ENCODE peak calls at places on chromosomes 13 and 19, in four cellular contexts. One of them, this sample, is unnamed.

GRCh38 chr19:4323692-4324091 is 14.9 kb downstream of the STAP2 start:
- DNase-seq in GM12878: no peak
- DNase-seq in K562: no peak
- DNase-seq in A549: no peak
- DNase-seq in this sample: no peak

GRCh38 chr13:110097013-110097412 is 209.9 kb downstream of the COL4A1 start:
- DNase-seq in GM12878: no peak
- DNase-seq in K562: no peak
- DNase-seq in A549: no peak
- DNase-seq in this sample: peak

GRCh38 chr13:92232880-92233279 is 834.5 kb downstream of the GPC5 start:
- DNase-seq in A549: no peak
- DNase-seq in K562: no peak
- DNase-seq in GM12878: no peak
- DNase-seq in this sample: no peak

GRCh38 chr13:59643906-59644626 is 519.7 kb downstream of the DIAPH3 start:
- DNase-seq in K562: no peak
- DNase-seq in A549: no peak
- DNase-seq in GM12878: no peak
- DNase-seq in this sample: no peak

GRCh38 chr13:99354371-99354951 is 47.3 kb upstream of the GPR183 start:
- DNase-seq in A549: no peak
- DNase-seq in K562: no peak
- DNase-seq in GM12878: peak
- DNase-seq in this sample: no peak

GRCh38 chr13:104843328-104843727 is 1692.1 kb downstream of the EFNB2 start:
- DNase-seq in K562: no peak
- DNase-seq in GM12878: no peak
- DNase-seq in A549: no peak
- DNase-seq in this sample: no peak

GRCh38 chr13:110801044-110801443 is 87.5 kb downstream of the ING1 start:
- DNase-seq in GM12878: no peak
- DNase-seq in K562: no peak
- DNase-seq in A549: no peak
- DNase-seq in this sample: no peak

GRCh38 chr19:34217952-34218817 is 36.2 kb upstream of the GARRE1 start:
- DNase-seq in K562: peak
- DNase-seq in GM12878: peak
- DNase-seq in A549: peak
- DNase-seq in this sample: peak

GRCh38 chr13:114134111-114134943 is 1.9 kb upstream of the RASA3 start:
- DNase-seq in K562: no peak
- DNase-seq in GM12878: no peak
- DNase-seq in A549: no peak
- DNase-seq in this sample: no peak

GRCh38 chr19:52923782-52924593 is 760 bp upstream of the ZNF888 start:
- DNase-seq in GM12878: no peak
- DNase-seq in A549: no peak
- DNase-seq in K562: peak
- DNase-seq in this sample: no peak

DNA sequence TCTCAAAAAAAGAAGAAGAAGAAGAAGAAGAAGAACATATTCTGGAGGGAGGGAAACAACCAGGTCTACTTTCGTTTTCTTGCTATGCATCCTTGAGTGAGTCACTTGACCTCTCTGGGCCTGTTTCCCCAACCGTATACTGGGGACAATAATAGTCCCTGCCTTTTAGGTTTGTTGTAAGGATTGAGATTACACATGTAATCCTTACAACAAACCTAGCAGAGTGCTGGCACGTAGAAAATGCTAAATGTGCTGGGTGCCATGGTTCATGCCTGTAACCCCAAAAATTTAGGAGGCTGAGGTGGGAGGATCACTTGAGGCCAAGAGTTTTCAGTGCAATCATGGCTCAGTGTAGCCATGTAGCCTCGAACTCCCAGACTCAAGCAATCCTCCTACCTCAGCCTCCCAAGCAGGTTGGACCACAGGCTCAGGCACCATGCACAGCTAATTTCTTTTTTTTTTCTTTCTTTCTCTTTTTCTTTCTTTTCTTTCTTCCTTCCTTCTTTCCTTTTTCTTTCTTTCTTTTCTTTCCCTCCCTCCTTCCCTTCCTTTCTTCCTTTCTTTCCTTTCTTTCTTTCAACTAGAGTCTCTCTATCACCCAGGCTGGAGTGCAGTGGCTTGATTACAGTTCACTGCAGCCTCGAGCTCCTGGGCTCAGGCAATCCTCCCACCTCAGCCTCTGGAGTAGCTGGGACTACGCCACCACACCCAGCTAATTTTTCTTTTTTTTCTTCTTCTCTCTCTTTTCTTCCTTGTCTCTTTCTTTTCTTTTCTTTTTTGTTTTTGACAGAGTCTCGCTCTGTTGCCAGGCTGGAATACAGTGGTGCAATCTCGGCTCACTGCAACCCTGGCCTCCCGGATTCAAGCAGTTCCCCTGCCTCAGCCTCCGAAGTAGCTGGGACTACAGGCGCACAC is 7.0 kb downstream of the IER2 start:
- DNase-seq in A549: peak
- DNase-seq in K562: no peak
- DNase-seq in GM12878: no peak
- DNase-seq in this sample: no peak
- H3K4me3 ChIP-seq in A549: no peak
- H3K4me3 ChIP-seq in K562: no peak
- H3K4me3 ChIP-seq in GM12878: peak
- H3K4me3 ChIP-seq in this sample: no peak

GRCh38 chr19:37706052-37706605 is 13.4 kb downstream of the ZNF607 start:
- DNase-seq in A549: no peak
- DNase-seq in K562: no peak
- DNase-seq in GM12878: no peak
- DNase-seq in this sample: no peak
- TF ChIP-seq ELK1 in A549: no peak
- TF ChIP-seq ELK1 in K562: no peak
- TF ChIP-seq ELK1 in GM12878: no peak
- TF ChIP-seq ELK1 in this sample: no peak

GRCh38 chr13:102380012-102380411 is 21.8 kb downstream of the FGF14 start:
- DNase-seq in GM12878: no peak
- DNase-seq in A549: no peak
- DNase-seq in K562: no peak
- DNase-seq in this sample: no peak

GRCh38 chr13:102376314-102376713 is 25.5 kb downstream of the FGF14 start:
- DNase-seq in K562: no peak
- DNase-seq in GM12878: no peak
- DNase-seq in A549: no peak
- DNase-seq in this sample: no peak

GRCh38 chr13:102373221-102373620 is 28.6 kb downstream of the FGF14 start:
- DNase-seq in GM12878: no peak
- DNase-seq in A549: no peak
- DNase-seq in K562: no peak
- DNase-seq in this sample: no peak

GRCh38 chr13:102374233-102374632 is 27.6 kb downstream of the FGF14 start:
- DNase-seq in K562: no peak
- DNase-seq in A549: no peak
- DNase-seq in GM12878: no peak
- DNase-seq in this sample: no peak

GRCh38 chr13:102374726-102375125 is 27.1 kb downstream of the FGF14 start:
- DNase-seq in A549: no peak
- DNase-seq in GM12878: no peak
- DNase-seq in K562: no peak
- DNase-seq in this sample: no peak
- H3K4me3 ChIP-seq in A549: no peak
- H3K4me3 ChIP-seq in GM12878: no peak
- H3K4me3 ChIP-seq in K562: no peak
- H3K4me3 ChIP-seq in this sample: no peak

DNA sequence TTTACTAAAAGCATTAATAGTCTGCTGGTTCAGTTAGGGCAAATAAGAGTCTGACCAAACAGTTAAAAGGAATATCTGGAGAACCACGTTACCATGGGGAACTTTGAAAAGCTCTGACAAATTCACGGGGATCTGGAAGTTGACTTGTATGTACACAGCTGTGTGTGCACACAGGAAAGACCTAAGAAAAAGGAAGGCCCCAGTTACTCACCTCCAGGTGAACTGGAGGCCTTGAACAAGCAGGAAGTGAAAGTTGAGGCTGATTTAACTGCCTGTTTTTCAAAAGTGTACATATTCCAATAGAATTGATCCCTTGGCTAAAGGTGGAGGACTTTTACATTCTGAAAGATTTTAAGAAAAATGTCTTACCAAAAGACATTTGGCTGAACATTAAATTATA is 1891.6 kb upstream of the PCDH20 start:
- DNase-seq in A549: no peak
- DNase-seq in GM12878: no peak
- DNase-seq in K562: no peak
- DNase-seq in this sample: no peak
- TF ChIP-seq ELK1 in A549: no peak
- TF ChIP-seq ELK1 in GM12878: no peak
- TF ChIP-seq ELK1 in K562: no peak
- TF ChIP-seq ELK1 in this sample: no peak

GRCh38 chr19:17389288-17389687 is 4.7 kb downstream of the CCDC194 start:
- DNase-seq in A549: no peak
- DNase-seq in GM12878: no peak
- DNase-seq in K562: no peak
- DNase-seq in this sample: no peak

GRCh38 chr19:17390665-17391370 is 3.2 kb downstream of the CCDC194 start:
- DNase-seq in A549: peak
- DNase-seq in GM12878: no peak
- DNase-seq in K562: peak
- DNase-seq in this sample: peak

GRCh38 chr19:17389957-17390664 is 3.9 kb downstream of the CCDC194 start:
- DNase-seq in A549: no peak
- DNase-seq in GM12878: no peak
- DNase-seq in K562: peak
- DNase-seq in this sample: no peak

GRCh38 chr19:17393914-17394313 is at the start of gene CCDC194:
- DNase-seq in GM12878: no peak
- DNase-seq in A549: no peak
- DNase-seq in K562: no peak
- DNase-seq in this sample: no peak

DNA sequence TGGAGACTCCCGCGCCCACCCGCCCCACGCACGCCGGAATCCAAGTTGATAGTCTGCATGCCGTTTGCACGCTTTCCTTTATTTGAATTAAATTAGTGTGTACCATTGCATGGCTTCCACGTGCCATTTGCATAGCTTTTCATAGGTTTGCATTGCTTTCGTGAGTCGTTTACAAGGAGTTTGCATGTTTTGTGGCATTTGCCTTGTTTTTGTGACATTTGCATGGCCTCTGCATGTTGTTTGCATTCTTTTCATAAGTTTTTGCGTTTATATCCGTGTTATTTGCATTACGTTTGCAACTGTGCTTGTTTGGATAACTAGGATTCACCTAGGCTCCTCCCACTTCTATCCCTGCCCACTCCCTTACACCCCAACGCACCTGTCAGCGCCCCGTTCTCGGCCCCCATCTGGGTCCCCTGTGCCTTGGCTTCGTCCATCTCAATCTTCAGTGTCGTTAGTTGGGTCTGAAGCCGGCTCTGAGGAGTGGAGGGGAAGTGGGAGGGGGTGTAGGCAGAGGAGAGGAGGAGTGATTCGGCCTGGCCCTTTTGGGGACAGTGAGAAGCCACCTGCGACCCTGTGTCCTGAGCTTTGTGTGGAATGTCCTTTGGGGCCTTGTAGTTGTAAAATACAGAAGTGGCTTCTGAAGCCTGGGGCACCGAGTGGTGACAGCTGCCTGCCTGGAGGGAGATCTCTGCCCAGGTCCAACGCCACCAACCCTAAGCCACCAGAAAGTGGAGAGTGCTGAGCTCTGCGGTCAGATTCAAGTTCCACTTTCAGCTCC is 2.4 kb downstream of the CCDC194 start:
- DNase-seq in GM12878: no peak
- DNase-seq in A549: no peak
- DNase-seq in K562: peak
- DNase-seq in this sample: no peak
- H3K4me3 ChIP-seq in GM12878: peak
- H3K4me3 ChIP-seq in A549: peak
- H3K4me3 ChIP-seq in K562: peak
- H3K4me3 ChIP-seq in this sample: peak

This sample was measured in IMR-90.